ENCODE peak calls at places on chromosomes 7 and 10, in seven cellular contexts. J is cardiac fibroblast; I is B cell; P is NCI-H526 treated with DMSO at 0.1 percent for 48 hours; U is activated naive CD8-positive, alpha-beta T cell treated with anti-CD3 and anti-CD28 coated beads for 36 hours; R is DMS 273 treated with DMSO at 0.1 percent for 48 hours; X is K562. Q is an unnamed sample.

GRCh38 chr7:115707236-115707635 is 323.3 kb downstream of the TFEC start:
- DNase-seq in J (peak; percentile 10), I (no peak), P (peak; percentile 37), U (no peak), R (no peak), X (no peak), Q (no peak)

GRCh38 chr7:13989138-13989943 is at the start of gene ETV1:
- DNase-seq in J (peak; percentile 77), I (no peak), P (no peak), U (no peak), R (peak; percentile 89), X (peak; percentile 80), Q (no peak)

GRCh38 chr7:157013602-157014549 is 3.4 kb upstream of the MNX1 start:
- DNase-seq in J (no peak), I (no peak), P (peak; percentile 60), U (no peak), R (no peak), X (no peak), Q (no peak)

GRCh38 chr7:135151162-135151932 is 3.5 kb downstream of the TMEM140 start:
- DNase-seq in J (no peak), I (no peak), P (no peak), U (no peak), R (no peak), X (no peak), Q (no peak)

GRCh38 chr7:135177021-135177696 is 6.7 kb upstream of the CYREN start:
- DNase-seq in J (no peak), I (no peak), P (no peak), U (no peak), R (no peak), X (no peak), Q (no peak)

GRCh38 chr7:42128703-42129102 is 108.3 kb downstream of the GLI3 start:
- DNase-seq in J (no peak), I (no peak), P (no peak), U (no peak), R (no peak), X (no peak), Q (no peak)

GRCh38 chr10:119919823-119920222 is 27.3 kb downstream of the SEC23IP start:
- DNase-seq in J (no peak), I (peak; percentile 20), P (no peak), U (no peak), R (no peak), X (no peak), Q (no peak)

GRCh38 chr7:32378991-32379390 is 111.2 kb downstream of the LSM5 start:
- DNase-seq in J (no peak), I (no peak), P (no peak), U (no peak), R (no peak), X (no peak), Q (no peak)

GRCh38 chr7:130966246-130967009 is 232.4 kb upstream of the KLF14 start:
- DNase-seq in J (no peak), I (no peak), P (no peak), U (no peak), R (no peak), X (no peak), Q (no peak)

GRCh38 chr7:17405786-17406185 is 107.3 kb downstream of the AHR start:
- DNase-seq in J (peak; percentile 92), I (no peak), P (no peak), U (no peak), R (no peak), X (no peak), Q (no peak)

GRCh38 chr7:12685550-12685949 is 1.9 kb upstream of the ARL4A start:
- DNase-seq in J (peak; percentile 67), I (no peak), P (no peak), U (peak; percentile 19), R (no peak), X (no peak), Q (peak; percentile 48)

GRCh38 chr7:1850111-1850975 is 180.3 kb downstream of the ELFN1 start:
- DNase-seq in J (no peak), I (no peak), P (no peak), U (no peak), R (no peak), X (no peak), Q (no peak)

GRCh38 chr7:98352621-98353020 is 48.3 kb downstream of the BAIAP2L1 start:
- DNase-seq in J (peak; percentile 61), I (no peak), P (no peak), U (no peak), R (peak; percentile 36), X (no peak), Q (no peak)

GRCh38 chr7:78130443-78131200 is 332.0 kb downstream of the PHTF2 start:
- DNase-seq in J (no peak), I (no peak), P (no peak), U (no peak), R (no peak), X (no peak), Q (no peak)

GRCh38 chr7:2104107-2104710 is 128.5 kb downstream of the MAD1L1 start:
- DNase-seq in J (peak; percentile 96), I (peak; percentile 91), P (no peak), U (peak; percentile 90), R (no peak), X (peak; percentile 97), Q (peak; percentile 40)

GRCh38 chr7:81330108-81330507 is 411.3 kb upstream of the SEMA3C start:
- DNase-seq in J (no peak), I (no peak), P (no peak), U (no peak), R (no peak), X (no peak), Q (no peak)

GRCh38 chr10:5079306-5079830 is 14.8 kb upstream of the AKR1C3 start:
- DNase-seq in J (no peak), I (no peak), P (no peak), U (no peak), R (no peak), X (peak; percentile 17), Q (no peak)

GRCh38 chr7:27139335-27140107 is 4.0 kb downstream of the HOXA5 start:
- DNase-seq in J (no peak), I (no peak), P (no peak), U (no peak), R (no peak), X (no peak), Q (no peak)

GRCh38 chr10:43598447-43598846 is 7.8 kb upstream of the ZNF485 start:
- DNase-seq in J (peak; percentile 73), I (no peak), P (no peak), U (no peak), R (no peak), X (no peak), Q (no peak)

GRCh38 chr10:118633801-118634200 is 38.4 kb upstream of the PRLHR start:
- DNase-seq in J (no peak), I (no peak), P (no peak), U (no peak), R (no peak), X (no peak), Q (no peak)

GRCh38 chr7:69782917-69783684 is 184.8 kb downstream of the AUTS2 start:
- DNase-seq in J (peak; percentile 90), I (no peak), P (no peak), U (no peak), R (peak; percentile 17), X (no peak), Q (no peak)

GRCh38 chr10:72597897-72598296 is 28.0 kb downstream of the MICU1 start:
- DNase-seq in J (no peak), I (no peak), P (no peak), U (no peak), R (no peak), X (no peak), Q (no peak)

GRCh38 chr10:110962443-110962842 is 43.0 kb downstream of the SHOC2 start:
- DNase-seq in J (no peak), I (no peak), P (no peak), U (no peak), R (no peak), X (no peak), Q (no peak)

GRCh38 chr10:4460267-4460666 is 365.7 kb upstream of the AKR1E2 start:
- DNase-seq in J (no peak), I (no peak), P (no peak), U (no peak), R (no peak), X (no peak), Q (no peak)

GRCh38 chr7:138935438-138936079 is 45.6 kb downstream of the KIAA1549 start:
- DNase-seq in J (peak; percentile 70), I (no peak), P (peak; percentile 22), U (no peak), R (peak; percentile 82), X (peak; percentile 66), Q (no peak)

GRCh38 chr10:62022830-62023229 is 121.3 kb downstream of the ARID5B start:
- DNase-seq in J (no peak), I (no peak), P (no peak), U (no peak), R (no peak), X (no peak), Q (no peak)

GRCh38 chr10:116069856-116070255 is 203.2 kb downstream of the GFRA1 start:
- DNase-seq in J (no peak), I (no peak), P (no peak), U (no peak), R (no peak), X (no peak), Q (no peak)

GRCh38 chr7:47579458-47579857 is 2.5 kb downstream of the TNS3 start:
- DNase-seq in J (no peak), I (no peak), P (no peak), U (no peak), R (no peak), X (no peak), Q (no peak)

GRCh38 chr10:29426420-29426819 is 137.6 kb downstream of the LYZL1 start:
- DNase-seq in J (no peak), I (no peak), P (no peak), U (no peak), R (no peak), X (no peak), Q (no peak)

GRCh38 chr7:26449175-26450165 is 157.8 kb downstream of the SNX10 start:
- DNase-seq in J (peak; percentile 6), I (no peak), P (no peak), U (no peak), R (no peak), X (no peak), Q (no peak)

GRCh38 chr10:31664803-31665202 is 263.8 kb downstream of the ARHGAP12 start:
- DNase-seq in J (no peak), I (no peak), P (no peak), U (no peak), R (no peak), X (no peak), Q (no peak)

GRCh38 chr7:95421847-95422444 is 12.9 kb downstream of the PON2 start:
- DNase-seq in J (peak; percentile 19), I (no peak), P (no peak), U (no peak), R (no peak), X (no peak), Q (no peak)